ENCODE peak calls at places on chromosomes 3 and 15, in ten cellular contexts. One of them, this sample, is unnamed.

GRCh38 chr3:178263236-178263916 is 272.9 kb upstream of the KCNMB2 start:
- DNase-seq in GM23248: no peak
- DNase-seq in tibial artery: no peak
- DNase-seq in SJSA1: no peak
- DNase-seq in A673: peak; percentile 14
- DNase-seq in HAP-1: no peak
- DNase-seq in endothelial cell of umbilical vein: peak; percentile 88
- DNase-seq in PC-3: no peak
- DNase-seq in fibroblast of lung: no peak
- DNase-seq in K562: peak; percentile 34
- DNase-seq in this sample: no peak

GRCh38 chr3:183576487-183577107 is 21.1 kb upstream of the KLHL6 start:
- DNase-seq in A673: peak; percentile 78
- DNase-seq in HAP-1: peak; percentile 77
- DNase-seq in endothelial cell of umbilical vein: peak; percentile 30
- DNase-seq in GM23248: peak; percentile 61
- DNase-seq in PC-3: no peak
- DNase-seq in tibial artery: no peak
- DNase-seq in fibroblast of lung: no peak
- DNase-seq in SJSA1: no peak
- DNase-seq in K562: no peak
- DNase-seq in this sample: no peak

GRCh38 chr15:92033723-92034122 is 180.2 kb downstream of the SLCO3A1 start:
- DNase-seq in K562: no peak
- DNase-seq in endothelial cell of umbilical vein: no peak
- DNase-seq in A673: no peak
- DNase-seq in tibial artery: no peak
- DNase-seq in GM23248: no peak
- DNase-seq in HAP-1: no peak
- DNase-seq in PC-3: no peak
- DNase-seq in fibroblast of lung: no peak
- DNase-seq in SJSA1: no peak
- DNase-seq in this sample: peak; percentile 65

GRCh38 chr3:33047842-33048834 is 48.8 kb downstream of the GLB1 start:
- DNase-seq in A673: no peak
- DNase-seq in K562: no peak
- DNase-seq in SJSA1: no peak
- DNase-seq in endothelial cell of umbilical vein: no peak
- DNase-seq in GM23248: no peak
- DNase-seq in HAP-1: no peak
- DNase-seq in tibial artery: no peak
- DNase-seq in fibroblast of lung: no peak
- DNase-seq in PC-3: no peak
- DNase-seq in this sample: no peak

GRCh38 chr3:171468296-171468906 is 8.2 kb upstream of the TNIK start:
- DNase-seq in A673: no peak
- DNase-seq in endothelial cell of umbilical vein: no peak
- DNase-seq in HAP-1: no peak
- DNase-seq in GM23248: no peak
- DNase-seq in SJSA1: no peak
- DNase-seq in tibial artery: no peak
- DNase-seq in PC-3: no peak
- DNase-seq in K562: peak; percentile 24
- DNase-seq in fibroblast of lung: no peak
- DNase-seq in this sample: no peak

GRCh38 chr3:46496745-46497555 is 826 bp upstream of the RTP3 start:
- DNase-seq in endothelial cell of umbilical vein: peak; percentile 36
- DNase-seq in HAP-1: peak; percentile 35
- DNase-seq in tibial artery: no peak
- DNase-seq in A673: peak; percentile 8
- DNase-seq in fibroblast of lung: peak; percentile 20
- DNase-seq in SJSA1: no peak
- DNase-seq in K562: peak; percentile 76
- DNase-seq in GM23248: peak; percentile 32
- DNase-seq in PC-3: peak; percentile 45
- DNase-seq in this sample: no peak

GRCh38 chr3:50466177-50466576 is 37.3 kb downstream of the CACNA2D2 start:
- DNase-seq in tibial artery: no peak
- DNase-seq in K562: no peak
- DNase-seq in fibroblast of lung: no peak
- DNase-seq in GM23248: no peak
- DNase-seq in A673: no peak
- DNase-seq in PC-3: peak; percentile 9
- DNase-seq in endothelial cell of umbilical vein: no peak
- DNase-seq in HAP-1: no peak
- DNase-seq in SJSA1: no peak
- DNase-seq in this sample: no peak

GRCh38 chr3:13237776-13238490 is 164.7 kb upstream of the IQSEC1 start:
- DNase-seq in SJSA1: no peak
- DNase-seq in fibroblast of lung: no peak
- DNase-seq in PC-3: no peak
- DNase-seq in K562: no peak
- DNase-seq in GM23248: no peak
- DNase-seq in HAP-1: no peak
- DNase-seq in A673: no peak
- DNase-seq in endothelial cell of umbilical vein: no peak
- DNase-seq in tibial artery: no peak
- DNase-seq in this sample: no peak

GRCh38 chr3:98049271-98049670 is 14.2 kb upstream of the GABRR3 start:
- DNase-seq in GM23248: no peak
- DNase-seq in HAP-1: no peak
- DNase-seq in A673: no peak
- DNase-seq in PC-3: no peak
- DNase-seq in SJSA1: no peak
- DNase-seq in K562: no peak
- DNase-seq in endothelial cell of umbilical vein: no peak
- DNase-seq in tibial artery: no peak
- DNase-seq in fibroblast of lung: no peak
- DNase-seq in this sample: no peak

GRCh38 chr3:27728195-27729087 is 6.3 kb upstream of the EOMES start:
- DNase-seq in endothelial cell of umbilical vein: no peak
- DNase-seq in GM23248: peak; percentile 25
- DNase-seq in PC-3: no peak
- DNase-seq in tibial artery: no peak
- DNase-seq in SJSA1: no peak
- DNase-seq in fibroblast of lung: no peak
- DNase-seq in HAP-1: peak; percentile 58
- DNase-seq in A673: peak; percentile 69
- DNase-seq in K562: peak; percentile 35
- DNase-seq in this sample: no peak

DNA sequence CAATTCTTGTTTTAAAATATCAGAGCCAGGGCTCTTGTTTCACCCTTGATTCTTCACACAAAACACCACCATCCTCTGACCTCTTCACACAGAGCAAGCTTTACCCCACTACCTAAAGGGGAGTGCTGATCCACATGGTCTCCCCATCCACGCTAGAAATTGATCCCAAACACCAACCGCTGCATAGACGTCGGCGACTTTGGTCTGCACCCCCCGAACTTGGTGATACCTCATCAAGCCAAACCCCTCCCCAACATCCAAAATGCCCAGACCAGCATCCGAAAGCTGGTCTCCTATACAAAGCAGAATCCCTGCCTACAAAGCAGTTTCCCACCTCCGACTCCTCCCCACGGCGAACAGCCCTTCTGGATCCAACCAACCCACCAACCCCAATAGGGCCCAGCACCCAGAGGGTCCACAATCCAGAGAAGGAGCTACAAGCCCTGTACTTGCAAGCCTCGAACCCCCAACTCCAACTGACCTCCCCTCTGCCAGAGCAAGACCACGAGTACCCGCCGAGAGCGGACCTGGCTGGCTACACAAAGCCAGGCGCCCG is 25.8 kb upstream of the MTHFS start:
- DNase-seq in fibroblast of lung: peak; percentile 12
- DNase-seq in K562: no peak
- DNase-seq in HAP-1: no peak
- DNase-seq in tibial artery: no peak
- DNase-seq in GM23248: no peak
- DNase-seq in SJSA1: no peak
- DNase-seq in PC-3: no peak
- DNase-seq in A673: peak; percentile 6
- DNase-seq in endothelial cell of umbilical vein: no peak
- DNase-seq in this sample: no peak
- H3K9me3 ChIP-seq in fibroblast of lung: no peaks in the 10 kb centered on the region
- H3K9me3 ChIP-seq in K562: peaks cover 35% of the 10 kb centered on the region
- H3K9me3 ChIP-seq in HAP-1: peaks cover 34% of the 10 kb centered on the region
- H3K9me3 ChIP-seq in tibial artery: peaks cover 35% of the 10 kb centered on the region
- H3K9me3 ChIP-seq in GM23248: no peaks in the 10 kb centered on the region
- H3K9me3 ChIP-seq in SJSA1: peaks cover 28% of the 10 kb centered on the region
- H3K9me3 ChIP-seq in PC-3: peaks cover 10% of the 10 kb centered on the region
- H3K9me3 ChIP-seq in A673: peaks cover 31% of the 10 kb centered on the region
- H3K9me3 ChIP-seq in endothelial cell of umbilical vein: no peaks in the 10 kb centered on the region
- H3K9me3 ChIP-seq in this sample: peaks cover 3% of the 10 kb centered on the region

GRCh38 chr3:38543602-38544001 is 47.5 kb downstream of the EXOG start:
- DNase-seq in A673: no peak
- DNase-seq in fibroblast of lung: no peak
- DNase-seq in tibial artery: no peak
- DNase-seq in K562: no peak
- DNase-seq in HAP-1: no peak
- DNase-seq in endothelial cell of umbilical vein: no peak
- DNase-seq in PC-3: no peak
- DNase-seq in GM23248: no peak
- DNase-seq in SJSA1: no peak
- DNase-seq in this sample: peak; percentile 76
- H3K9me3 ChIP-seq in A673: no peaks in the 10 kb centered on the region
- H3K9me3 ChIP-seq in fibroblast of lung: no peaks in the 10 kb centered on the region
- H3K9me3 ChIP-seq in tibial artery: no peaks in the 10 kb centered on the region
- H3K9me3 ChIP-seq in K562: no peaks in the 10 kb centered on the region
- H3K9me3 ChIP-seq in HAP-1: no peaks in the 10 kb centered on the region
- H3K9me3 ChIP-seq in endothelial cell of umbilical vein: no peaks in the 10 kb centered on the region
- H3K9me3 ChIP-seq in PC-3: no peaks in the 10 kb centered on the region
- H3K9me3 ChIP-seq in GM23248: no peaks in the 10 kb centered on the region
- H3K9me3 ChIP-seq in SJSA1: no peaks in the 10 kb centered on the region
- H3K9me3 ChIP-seq in this sample: no peaks in the 10 kb centered on the region

DNA sequence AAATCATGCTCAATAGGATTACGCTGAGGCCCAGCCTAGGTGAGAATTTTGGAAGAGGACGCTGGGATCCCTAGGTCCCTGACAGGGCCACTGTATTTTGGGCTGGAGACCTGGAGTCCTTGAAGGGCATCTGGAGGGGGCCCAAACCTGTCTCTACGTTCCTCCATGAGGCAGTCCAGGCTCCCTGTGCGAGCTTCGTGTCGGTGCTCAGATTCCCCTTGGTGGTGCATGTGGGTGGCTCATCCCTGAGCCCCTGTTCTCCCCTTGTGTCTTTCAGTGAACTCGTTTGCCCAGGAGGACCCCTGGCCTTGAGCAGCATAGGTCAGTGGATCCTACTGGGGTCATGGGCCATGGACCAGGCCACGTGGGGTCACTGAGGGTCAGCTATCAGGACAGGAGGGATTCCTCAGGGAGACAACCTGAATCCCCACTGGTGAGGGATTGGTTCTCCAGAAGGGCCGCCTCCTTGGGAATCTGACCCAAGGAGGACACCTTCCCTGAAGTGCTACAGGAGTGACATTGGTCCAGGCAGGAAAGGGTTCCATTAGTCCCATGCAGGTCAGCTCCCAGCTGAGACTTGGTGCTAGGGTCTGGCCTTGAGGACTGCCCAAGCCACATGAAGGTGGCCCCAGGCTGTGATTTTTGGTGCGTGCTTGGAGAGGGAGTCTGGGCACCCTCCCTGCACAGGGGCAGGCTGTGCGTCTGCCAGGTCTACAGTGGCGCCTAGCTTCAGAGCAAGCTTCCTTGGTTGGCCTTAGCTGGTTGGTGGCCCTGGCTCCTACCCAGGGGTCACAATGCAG is 229.8 kb downstream of the SNRPN start:
- DNase-seq in endothelial cell of umbilical vein: no peak
- DNase-seq in tibial artery: peak; percentile 15
- DNase-seq in SJSA1: no peak
- DNase-seq in PC-3: no peak
- DNase-seq in A673: no peak
- DNase-seq in HAP-1: no peak
- DNase-seq in K562: no peak
- DNase-seq in fibroblast of lung: no peak
- DNase-seq in GM23248: no peak
- DNase-seq in this sample: peak; percentile 1
- H3K9me3 ChIP-seq in endothelial cell of umbilical vein: peaks cover 8% of the 10 kb centered on the region
- H3K9me3 ChIP-seq in tibial artery: peaks cover 76% of the 10 kb centered on the region
- H3K9me3 ChIP-seq in SJSA1: peaks cover 6% of the 10 kb centered on the region
- H3K9me3 ChIP-seq in PC-3: no peaks in the 10 kb centered on the region
- H3K9me3 ChIP-seq in A673: peaks cover 30% of the 10 kb centered on the region
- H3K9me3 ChIP-seq in HAP-1: peaks cover 2% of the 10 kb centered on the region
- H3K9me3 ChIP-seq in K562: no peaks in the 10 kb centered on the region
- H3K9me3 ChIP-seq in fibroblast of lung: no peaks in the 10 kb centered on the region
- H3K9me3 ChIP-seq in GM23248: no peaks in the 10 kb centered on the region
- H3K9me3 ChIP-seq in this sample: no peaks in the 10 kb centered on the region

GRCh38 chr15:25619076-25619475 is 180.3 kb upstream of the UBE3A start:
- DNase-seq in K562: no peak
- DNase-seq in endothelial cell of umbilical vein: no peak
- DNase-seq in PC-3: no peak
- DNase-seq in GM23248: no peak
- DNase-seq in A673: no peak
- DNase-seq in SJSA1: no peak
- DNase-seq in fibroblast of lung: no peak
- DNase-seq in HAP-1: no peak
- DNase-seq in tibial artery: no peak
- DNase-seq in this sample: no peak

GRCh38 chr15:25616471-25616870 is 177.6 kb upstream of the UBE3A start:
- DNase-seq in endothelial cell of umbilical vein: no peak
- DNase-seq in HAP-1: no peak
- DNase-seq in tibial artery: no peak
- DNase-seq in SJSA1: no peak
- DNase-seq in GM23248: peak; percentile 59
- DNase-seq in fibroblast of lung: no peak
- DNase-seq in A673: no peak
- DNase-seq in PC-3: no peak
- DNase-seq in K562: no peak
- DNase-seq in this sample: no peak

GRCh38 chr15:25618161-25618560 is 179.3 kb upstream of the UBE3A start:
- DNase-seq in GM23248: no peak
- DNase-seq in PC-3: no peak
- DNase-seq in tibial artery: no peak
- DNase-seq in fibroblast of lung: no peak
- DNase-seq in endothelial cell of umbilical vein: no peak
- DNase-seq in SJSA1: no peak
- DNase-seq in HAP-1: no peak
- DNase-seq in A673: no peak
- DNase-seq in K562: no peak
- DNase-seq in this sample: no peak

GRCh38 chr15:25620466-25620865 is 181.6 kb upstream of the UBE3A start:
- DNase-seq in SJSA1: no peak
- DNase-seq in K562: no peak
- DNase-seq in endothelial cell of umbilical vein: no peak
- DNase-seq in PC-3: no peak
- DNase-seq in fibroblast of lung: no peak
- DNase-seq in tibial artery: no peak
- DNase-seq in A673: no peak
- DNase-seq in HAP-1: no peak
- DNase-seq in GM23248: no peak
- DNase-seq in this sample: no peak

DNA sequence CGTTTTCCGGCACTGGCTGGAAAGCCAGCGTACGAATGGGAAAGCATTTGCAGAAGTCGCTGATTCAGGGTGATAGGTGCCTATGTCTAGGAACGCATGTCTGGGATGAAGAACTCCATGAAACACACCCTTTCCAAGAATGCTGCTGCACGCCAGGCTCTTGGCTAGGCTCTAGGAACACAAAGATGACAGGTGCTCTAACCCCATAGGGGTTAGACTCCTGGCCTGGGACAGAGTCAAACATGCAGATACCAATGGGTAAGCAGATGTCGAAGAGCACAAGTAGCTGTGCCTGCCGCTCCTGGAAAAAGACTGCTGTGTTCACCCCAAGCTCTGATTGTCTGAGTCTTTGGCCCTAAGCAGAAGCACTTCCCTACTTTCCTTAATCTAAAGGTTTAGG is 180.9 kb upstream of the UBE3A start:
- DNase-seq in A673: no peak
- DNase-seq in SJSA1: no peak
- DNase-seq in GM23248: no peak
- DNase-seq in fibroblast of lung: no peak
- DNase-seq in tibial artery: no peak
- DNase-seq in K562: no peak
- DNase-seq in PC-3: no peak
- DNase-seq in HAP-1: no peak
- DNase-seq in endothelial cell of umbilical vein: no peak
- DNase-seq in this sample: no peak
- H3K9me3 ChIP-seq in A673: peaks cover 26% of the 10 kb centered on the region
- H3K9me3 ChIP-seq in SJSA1: no peaks in the 10 kb centered on the region
- H3K9me3 ChIP-seq in GM23248: no peaks in the 10 kb centered on the region
- H3K9me3 ChIP-seq in fibroblast of lung: no peaks in the 10 kb centered on the region
- H3K9me3 ChIP-seq in tibial artery: no peaks in the 10 kb centered on the region
- H3K9me3 ChIP-seq in K562: no peaks in the 10 kb centered on the region
- H3K9me3 ChIP-seq in PC-3: no peaks in the 10 kb centered on the region
- H3K9me3 ChIP-seq in HAP-1: no peaks in the 10 kb centered on the region
- H3K9me3 ChIP-seq in endothelial cell of umbilical vein: peaks cover 9% of the 10 kb centered on the region
- H3K9me3 ChIP-seq in this sample: no peaks in the 10 kb centered on the region